ENCODE peak calls at places on chromosomes 4 and X, in nine cellular contexts. I, H, S, O, B, G, Q, K and L are unnamed samples.

GRCh38 chr4:74535471-74535870 is 90.5 kb downstream of the AREG start:
- DNase-seq in O (no peak), I (no peak), S (no peak), Q (no peak), B (no peak), H (no peak), G (no peak), K (no peak), L (no peak)

GRCh38 chrX:150219374-150220185 is 143.5 kb upstream of the MAMLD1 start:
- DNase-seq in O (no peak), G (peak), B (no peak), I (no peak), H (no peak), Q (no peak), S (no peak), K (peak), L (no peak)

GRCh38 chr4:139523076-139523475 is 32.9 kb downstream of the SETD7 start:
- DNase-seq in G (peak), O (no peak), H (no peak), B (no peak), Q (no peak), S (no peak), K (no peak), I (no peak), L (no peak)

GRCh38 chrX:1734806-1735205 is 119.9 kb downstream of the ASMT start:
- DNase-seq in Q (no peak), I (no peak), G (peak), O (no peak), H (no peak), S (no peak), K (no peak), B (no peak), L (no peak)

GRCh38 chr4:123017636-123018390 is 95.4 kb upstream of the NUDT6 start:
- DNase-seq in I (no peak), Q (no peak), B (no peak), S (no peak), K (peak), G (peak), H (no peak), O (no peak), L (peak)

GRCh38 chrX:34875204-34875603 is 67.4 kb upstream of the FAM47B start:
- DNase-seq in K (peak), I (no peak), B (no peak), Q (no peak), S (no peak), G (peak), O (no peak), H (no peak), L (peak)

GRCh38 chrX:56802428-56802827 is 73.4 kb downstream of the NBDY start:
- DNase-seq in H (no peak), K (peak), G (no peak), Q (no peak), B (no peak), O (no peak), I (no peak), S (no peak), L (no peak)

GRCh38 chr4:40186665-40187014 is 10.2 kb upstream of the RHOH start:
- DNase-seq in K (no peak), H (no peak), O (no peak), B (no peak), S (no peak), G (no peak), Q (no peak), I (no peak), L (no peak)

GRCh38 chrX:40012800-40013682 is 84.7 kb downstream of the BCOR start:
- DNase-seq in K (peak), S (no peak), G (peak), Q (peak), I (peak), O (peak), B (peak), H (peak), L (peak)

GRCh38 chr4:91829531-91829930 is 474.2 kb upstream of the GRID2 start:
- DNase-seq in O (no peak), H (no peak), Q (no peak), B (no peak), K (no peak), I (no peak), S (no peak), G (no peak), L (no peak)

GRCh38 chr4:2741626-2742025 is 14.5 kb downstream of the TNIP2 start:
- DNase-seq in O (no peak), H (no peak), B (no peak), I (no peak), Q (peak), G (no peak), K (peak), S (no peak), L (peak)

GRCh38 chr4:89492476-89493110 is 185.0 kb upstream of the GPRIN3 start:
- DNase-seq in O (no peak), G (peak), B (no peak), K (peak), S (no peak), H (no peak), I (no peak), Q (no peak), L (peak)

GRCh38 chr4:117495802-117496201 is 410.4 kb upstream of the TRAM1L1 start:
- DNase-seq in I (no peak), H (no peak), K (no peak), Q (no peak), B (no peak), S (no peak), G (no peak), O (no peak), L (no peak)

GRCh38 chr4:181416966-181417365 is 826.2 kb upstream of the TENM3 start:
- DNase-seq in H (no peak), Q (no peak), S (no peak), G (peak), O (no peak), B (no peak), K (no peak), I (no peak), L (no peak)

GRCh38 chrX:14356401-14356800 is 172.9 kb upstream of the GLRA2 start:
- DNase-seq in B (no peak), H (no peak), G (no peak), Q (no peak), I (no peak), K (no peak), O (no peak), S (no peak), L (peak)

GRCh38 chr4:124635331-124635730 is 77.2 kb downstream of the ANKRD50 start:
- DNase-seq in H (no peak), K (no peak), I (no peak), Q (no peak), B (no peak), G (no peak), S (no peak), O (no peak), L (no peak)

GRCh38 chr4:135948797-135949196 is 1583.5 kb downstream of the PCDH18 start:
- DNase-seq in Q (no peak), S (no peak), B (no peak), K (no peak), I (no peak), G (no peak), H (no peak), O (no peak), L (no peak)

GRCh38 chrX:9071031-9071650 is 37.2 kb upstream of the FAM9B start:
- DNase-seq in I (no peak), B (no peak), S (no peak), H (no peak), O (no peak), G (peak), K (no peak), Q (no peak), L (peak)

GRCh38 chrX:64352084-64352483 is 43.2 kb downstream of the MTMR8 start:
- DNase-seq in B (no peak), Q (no peak), K (no peak), G (no peak), H (no peak), O (no peak), S (no peak), I (no peak), L (no peak)

GRCh38 chrX:34559325-34559724 is 97.8 kb downstream of the TMEM47 start:
- DNase-seq in H (no peak), K (peak), Q (no peak), B (no peak), S (no peak), I (no peak), G (no peak), O (peak), L (no peak)

GRCh38 chr4:105679186-105679585 is 29.3 kb downstream of the INTS12 start:
- DNase-seq in O (no peak), G (peak), S (no peak), K (no peak), I (no peak), Q (no peak), H (no peak), B (no peak), L (peak)

GRCh38 chr4:7398788-7399432 is 35.8 kb downstream of the PSAPL1 start:
- DNase-seq in I (no peak), B (no peak), G (no peak), Q (peak), K (no peak), O (no peak), S (no peak), H (no peak), L (no peak)

GRCh38 chr4:47468686-47469365 is 5.3 kb upstream of the COMMD8 start:
- DNase-seq in H (no peak), B (no peak), G (no peak), S (no peak), O (no peak), I (no peak), K (peak), Q (no peak), L (no peak)

GRCh38 chr4:166421556-166422156 is 548.6 kb downstream of the TLL1 start:
- DNase-seq in K (no peak), I (no peak), O (no peak), Q (no peak), G (peak), B (no peak), H (no peak), S (no peak), L (peak)

GRCh38 chrX:78831523-78831922 is 84.0 kb downstream of the LPAR4 start:
- DNase-seq in I (no peak), Q (no peak), G (no peak), O (peak), K (no peak), H (no peak), S (no peak), B (no peak), L (no peak)

GRCh38 chr4:177573487-177573886 is 131.2 kb upstream of the AGA start:
- DNase-seq in S (no peak), O (no peak), Q (no peak), B (no peak), H (no peak), G (peak), K (peak), I (no peak), L (peak)

GRCh38 chr4:42478509-42478908 is 81.2 kb downstream of the SHISA3 start:
- DNase-seq in S (no peak), K (no peak), B (no peak), H (no peak), G (no peak), Q (no peak), O (no peak), I (no peak), L (no peak)

GRCh38 chr4:155403886-155404285 is 27.1 kb upstream of the MAP9 start:
- DNase-seq in S (no peak), H (no peak), G (peak), I (no peak), K (peak), O (no peak), Q (no peak), B (no peak), L (peak)

GRCh38 chrX:104112326-104112951 is at the start of gene ZCCHC18:
- DNase-seq in H (peak), K (peak), S (no peak), B (no peak), G (peak), I (peak), O (peak), Q (peak), L (peak)

GRCh38 chr4:39514888-39515401 is 12.3 kb downstream of the UGDH start:
- DNase-seq in B (no peak), H (no peak), O (no peak), G (no peak), I (no peak), K (no peak), S (no peak), Q (no peak), L (no peak)

GRCh38 chr4:54585321-54586000 is 72.3 kb upstream of the KIT start:
- DNase-seq in I (no peak), K (peak), G (peak), H (no peak), B (no peak), S (no peak), Q (no peak), O (no peak), L (peak)

GRCh38 chrX:11341274-11342256 is 48.4 kb downstream of the AMELX start:
- DNase-seq in G (peak), S (no peak), I (no peak), O (peak), H (peak), K (peak), B (no peak), Q (peak), L (peak)

GRCh38 chr4:64715741-64716140 is 306.5 kb upstream of the TECRL start:
- DNase-seq in B (no peak), H (no peak), K (no peak), S (no peak), O (no peak), I (no peak), Q (no peak), G (no peak), L (no peak)

GRCh38 chr4:136829298-136829697 is 703.0 kb downstream of the PCDH18 start:
- DNase-seq in K (no peak), G (no peak), B (no peak), O (no peak), Q (no peak), I (no peak), H (no peak), S (no peak), L (no peak)

GRCh38 chr4:106763044-106763443 is 273.1 kb downstream of the DKK2 start:
- DNase-seq in S (no peak), K (no peak), O (no peak), H (no peak), I (no peak), G (no peak), B (no peak), Q (no peak), L (peak)

GRCh38 chr4:83767017-83767541 is 231.2 kb downstream of the GPAT3 start:
- DNase-seq in O (no peak), H (no peak), B (no peak), K (no peak), I (no peak), Q (no peak), S (no peak), G (no peak), L (no peak)

GRCh38 chr4:2615821-2616220 is 79.4 kb downstream of the FAM193A start:
- DNase-seq in S (no peak), O (no peak), G (no peak), K (no peak), Q (no peak), H (no peak), I (no peak), B (no peak), L (no peak)

GRCh38 chr4:185508162-185508561 is 27.1 kb downstream of the PDLIM3 start:
- DNase-seq in I (no peak), G (no peak), B (no peak), S (no peak), H (no peak), O (no peak), Q (no peak), K (no peak), L (no peak)

GRCh38 chr4:75831856-75832405 is 70.3 kb downstream of the PPEF2 start:
- DNase-seq in Q (no peak), K (no peak), H (no peak), O (no peak), G (no peak), S (no peak), I (no peak), B (no peak), L (no peak)